ENCODE peak calls at places on chromosomes 6 and 20, in eight cellular contexts. Z, L, W, V, O, M, F and X are unnamed samples.
A peak's percentile ranks its signal among the peaks of the same experiment; 100 is the strongest.

GRCh38 chr6:44009425-44010321 is 117.6 kb downstream of the MRPL14 start:
- DNase-seq in Z (peak; percentile 47), L (no peak), F (no peak), V (no peak), M (no peak), W (peak; percentile 76), O (no peak), X (no peak)

GRCh38 chr6:24666097-24666615 is 543 bp downstream of the TDP2 start:
- DNase-seq in F (peak; percentile 79), W (peak; percentile 48), Z (peak; percentile 26), L (peak; percentile 80), V (no peak), M (peak; percentile 43), O (no peak), X (peak; percentile 74)

GRCh38 chr6:36443951-36444428 is 1.2 kb downstream of the KCTD20 start:
- DNase-seq in Z (no peak), M (no peak), F (no peak), V (no peak), O (no peak), W (no peak), L (no peak), X (no peak)

GRCh38 chr6:100257661-100258395 is 206.9 kb downstream of the SIM1 start:
- DNase-seq in Z (no peak), F (no peak), M (no peak), O (no peak), L (no peak), V (no peak), W (no peak), X (no peak)

GRCh38 chr20:4457566-4458543 is 263.9 kb upstream of the PRND start:
- DNase-seq in V (no peak), M (no peak), Z (no peak), W (no peak), O (no peak), L (no peak), F (no peak), X (no peak)

GRCh38 chr20:62030834-62031434 is 34.7 kb downstream of the TAF4 start:
- DNase-seq in O (no peak), V (no peak), M (no peak), W (no peak), L (peak; percentile 55), F (no peak), Z (no peak), X (peak; percentile 58)

GRCh38 chr6:11202513-11203305 is 29.8 kb downstream of the NEDD9 start:
- DNase-seq in M (no peak), Z (no peak), V (no peak), O (no peak), L (no peak), F (no peak), W (peak; percentile 51), X (no peak)

GRCh38 chr6:134288538-134289203 is 29.2 kb downstream of the SGK1 start:
- DNase-seq in W (no peak), Z (no peak), L (no peak), F (no peak), M (no peak), O (peak; percentile 45), V (no peak), X (no peak)

GRCh38 chr6:36929607-36930006 is 24.9 kb upstream of the PI16 start:
- DNase-seq in O (no peak), M (no peak), W (no peak), F (no peak), Z (peak; percentile 54), L (no peak), V (no peak), X (no peak)

GRCh38 chr6:32969685-32970412 is 1.5 kb downstream of the BRD2 start:
- DNase-seq in W (peak; percentile 75), O (peak; percentile 86), F (peak; percentile 86), L (peak; percentile 77), M (peak; percentile 69), Z (peak; percentile 94), V (peak; percentile 82), X (peak; percentile 71)

GRCh38 chr20:9220874-9221547 is 152.1 kb downstream of the PLCB4 start:
- DNase-seq in M (no peak), V (no peak), O (no peak), F (no peak), Z (no peak), L (no peak), W (no peak), X (no peak)

GRCh38 chr6:136426627-136427377 is 123.4 kb downstream of the MAP7 start:
- DNase-seq in O (no peak), W (peak; percentile 68), Z (no peak), F (no peak), L (no peak), V (no peak), M (no peak), X (no peak)

GRCh38 chr6:47308674-47309325 is 905 bp downstream of the TNFRSF21 start:
- DNase-seq in L (peak; percentile 88), F (no peak), Z (peak; percentile 16), V (peak; percentile 28), M (peak; percentile 14), W (peak; percentile 34), O (no peak), X (no peak)

GRCh38 chr20:34705008-34705382 is 851 bp downstream of the TP53INP2 start:
- DNase-seq in Z (no peak), O (no peak), L (no peak), V (no peak), M (no peak), W (no peak), F (no peak), X (no peak)

GRCh38 chr6:107635058-107635515 is 145.2 kb downstream of the SOBP start:
- DNase-seq in V (no peak), M (no peak), Z (no peak), L (peak; percentile 62), F (no peak), W (no peak), O (no peak), X (no peak)

GRCh38 chr20:8424010-8424409 is 291.9 kb downstream of the PLCB1 start:
- DNase-seq in V (no peak), F (no peak), M (no peak), O (no peak), L (no peak), W (no peak), Z (no peak), X (no peak)

GRCh38 chr6:20693466-20694063 is 159.3 kb downstream of the CDKAL1 start:
- DNase-seq in W (no peak), L (no peak), V (no peak), Z (no peak), M (no peak), F (no peak), O (no peak), X (no peak)

GRCh38 chr20:41159547-41159946 is 22.2 kb downstream of the PLCG1 start:
- DNase-seq in W (no peak), L (no peak), O (no peak), V (no peak), F (no peak), M (no peak), Z (no peak), X (no peak)

GRCh38 chr6:170584954-170585498 is 589 bp upstream of the PDCD2 start:
- DNase-seq in W (peak; percentile 18), F (no peak), Z (no peak), L (no peak), M (no peak), O (no peak), V (no peak), X (no peak)

GRCh38 chr6:149094156-149094555 is 223.4 kb upstream of the TAB2 start:
- DNase-seq in O (no peak), Z (no peak), F (no peak), L (no peak), M (no peak), W (peak; percentile 47), V (no peak), X (no peak)

GRCh38 chr6:52261229-52261628 is 16.9 kb upstream of the IL17F start:
- DNase-seq in Z (no peak), L (no peak), O (no peak), V (no peak), F (no peak), M (no peak), W (no peak), X (no peak)
- H3K27ac ChIP-seq in Z (no peak overlapping the region), L (no peak overlapping the region), O (no peak overlapping the region), V (no peak overlapping the region), F (no peak overlapping the region), M (no peak overlapping the region), W (no peak overlapping the region), X (no peak overlapping the region)

DNA sequence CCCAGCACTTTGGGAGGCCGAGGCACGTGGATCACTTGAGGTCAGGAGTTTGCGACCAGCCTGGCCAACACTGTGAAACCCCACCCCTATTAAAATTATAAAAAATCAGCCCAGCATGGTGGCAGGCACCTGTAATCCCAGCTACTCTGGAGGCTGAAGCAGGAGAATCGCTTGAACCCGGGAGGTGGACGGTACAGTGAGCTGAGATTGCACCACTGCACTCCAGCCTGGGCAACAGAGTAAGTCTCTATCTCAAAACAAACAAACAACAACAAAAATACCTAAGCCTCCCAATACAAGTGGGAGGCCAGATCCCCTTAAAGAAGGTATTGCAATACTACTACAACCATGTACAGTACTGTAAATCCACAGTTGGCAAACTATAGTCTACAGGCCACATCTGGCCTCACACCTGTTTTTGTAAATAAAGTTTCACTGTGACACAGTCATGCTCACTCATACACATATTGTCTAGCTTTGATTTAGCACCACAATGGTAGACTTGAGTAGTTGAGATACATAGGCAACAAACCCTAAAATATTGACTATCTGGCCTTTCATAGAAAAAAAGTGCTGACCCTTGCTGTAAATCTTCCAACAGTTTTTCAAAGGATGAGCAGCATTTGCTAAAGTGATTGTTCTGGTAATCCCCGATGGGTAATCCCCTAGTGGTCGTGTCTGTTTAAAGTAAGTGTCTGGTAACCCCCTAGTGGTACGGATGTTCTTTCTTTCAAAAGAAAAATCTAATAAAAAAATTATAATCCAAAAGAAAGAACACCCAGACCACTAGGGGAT is 202.0 kb downstream of the RNGTT start:
- DNase-seq in W (no peak), O (no peak), F (no peak), V (no peak), L (no peak), Z (no peak), M (no peak), X (no peak)
- TF ChIP-seq POLR2A in W (no peak), O (no peak), F (no peak), V (no peak), L (no peak), Z (no peak), M (no peak), X (no peak)

GRCh38 chr6:105483492-105483891 is 80.6 kb upstream of the PREP start:
- DNase-seq in O (no peak), W (no peak), V (no peak), M (no peak), Z (no peak), L (no peak), F (no peak), X (no peak)
- H3K27ac ChIP-seq in O (no peak overlapping the region), W (no peak overlapping the region), V (no peak overlapping the region), M (no peak overlapping the region), Z (no peak overlapping the region), L (no peak overlapping the region), F (no peak overlapping the region), X (peak overlapping the region; percentile 2)

DNA sequence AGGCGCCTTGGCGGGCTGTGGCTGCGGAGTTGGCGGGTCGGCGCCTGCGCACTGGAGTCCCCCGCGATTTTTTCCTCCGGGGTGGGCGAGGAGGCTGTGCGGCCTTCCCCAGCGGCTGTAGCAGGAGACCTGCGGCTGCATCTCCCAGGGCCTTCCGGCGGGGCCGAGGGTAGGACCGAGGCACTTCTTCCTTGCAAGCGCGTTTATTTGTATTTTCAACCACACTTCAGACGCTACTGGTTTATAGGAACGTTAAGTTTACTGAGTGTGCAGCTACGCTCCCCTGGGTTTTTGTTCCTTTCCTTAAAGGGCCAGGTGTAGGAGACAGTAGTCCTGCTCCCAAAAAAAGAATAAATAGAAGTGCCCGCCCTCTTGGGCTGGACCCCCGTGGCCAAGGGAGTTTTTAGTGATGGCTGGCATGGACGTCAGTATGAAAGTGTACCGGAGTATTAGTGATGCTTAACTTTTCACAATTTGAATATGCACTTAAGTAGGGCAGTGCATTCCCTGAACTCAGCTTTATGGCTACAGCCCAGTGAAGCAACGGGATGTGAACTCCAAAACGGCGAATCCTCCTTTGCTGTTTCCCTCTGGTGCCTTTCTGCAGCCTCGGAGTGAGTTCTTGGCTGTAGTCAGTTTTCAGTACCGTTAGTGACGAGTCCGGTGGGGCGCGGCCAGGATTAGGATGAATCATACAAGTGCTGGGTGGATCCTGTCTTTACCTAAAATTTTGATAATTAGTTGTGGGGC is 971 bp upstream of the FBXO5 start:
- DNase-seq in Z (peak; percentile 73), V (peak; percentile 86), F (peak; percentile 95), W (peak; percentile 61), L (peak; percentile 98), O (peak; percentile 85), M (peak; percentile 60), X (peak; percentile 96)
- TF ChIP-seq POLR2A in Z (no peak), V (peak; percentile 3), F (no peak), W (peak; percentile 65), L (peak; percentile 39), O (no peak), M (peak; percentile 34), X (no peak)